ENCODE peak calls at places on chromosomes 3 and 15, in seven cellular contexts. One of them, this sample, is unnamed. For H3K27me3, the result is how much of the 10 kb centered on the place peaks cover.

GRCh38 chr15:67188551-67189218 is 65.8 kb downstream of the AAGAB start:
- DNase-seq in breast epithelium: no peak
- DNase-seq in dorsolateral prefrontal cortex: no peak
- DNase-seq in sigmoid colon: peak
- DNase-seq in bronchial epithelial cell: no peak
- DNase-seq in ascending aorta: no peak
- DNase-seq in cardiac muscle cell: no peak
- DNase-seq in this sample: peak

GRCh38 chr3:188152660-188153497 is 1.1 kb upstream of the LPP start:
- DNase-seq in breast epithelium: peak
- DNase-seq in dorsolateral prefrontal cortex: peak
- DNase-seq in sigmoid colon: peak
- DNase-seq in bronchial epithelial cell: peak
- DNase-seq in ascending aorta: no peak
- DNase-seq in cardiac muscle cell: peak
- DNase-seq in this sample: peak

GRCh38 chr15:88701561-88702095 is 62.8 kb downstream of the ISG20 start:
- DNase-seq in breast epithelium: no peak
- DNase-seq in dorsolateral prefrontal cortex: no peak
- DNase-seq in sigmoid colon: no peak
- DNase-seq in bronchial epithelial cell: no peak
- DNase-seq in ascending aorta: no peak
- DNase-seq in cardiac muscle cell: peak
- DNase-seq in this sample: peak

GRCh38 chr3:17025594-17026139 is 140.9 kb downstream of the PLCL2 start:
- DNase-seq in breast epithelium: no peak
- DNase-seq in dorsolateral prefrontal cortex: no peak
- DNase-seq in sigmoid colon: no peak
- DNase-seq in bronchial epithelial cell: no peak
- DNase-seq in ascending aorta: no peak
- DNase-seq in cardiac muscle cell: no peak
- DNase-seq in this sample: no peak

GRCh38 chr3:153285194-153285641 is 123.2 kb downstream of the RAP2B start:
- DNase-seq in breast epithelium: no peak
- DNase-seq in dorsolateral prefrontal cortex: no peak
- DNase-seq in sigmoid colon: no peak
- DNase-seq in bronchial epithelial cell: peak
- DNase-seq in ascending aorta: no peak
- DNase-seq in cardiac muscle cell: peak
- DNase-seq in this sample: no peak

GRCh38 chr15:70950953-70951352 is 58.3 kb downstream of the LRRC49 start:
- DNase-seq in breast epithelium: no peak
- DNase-seq in dorsolateral prefrontal cortex: no peak
- DNase-seq in sigmoid colon: no peak
- DNase-seq in bronchial epithelial cell: no peak
- DNase-seq in ascending aorta: no peak
- DNase-seq in cardiac muscle cell: no peak
- DNase-seq in this sample: no peak

GRCh38 chr3:16935766-16936165 is 51.0 kb downstream of the PLCL2 start:
- DNase-seq in breast epithelium: no peak
- DNase-seq in dorsolateral prefrontal cortex: no peak
- DNase-seq in sigmoid colon: no peak
- DNase-seq in bronchial epithelial cell: no peak
- DNase-seq in ascending aorta: no peak
- DNase-seq in cardiac muscle cell: no peak
- DNase-seq in this sample: no peak

GRCh38 chr15:35701402-35702046 is 155.6 kb upstream of the DPH6 start:
- DNase-seq in breast epithelium: no peak
- DNase-seq in dorsolateral prefrontal cortex: no peak
- DNase-seq in sigmoid colon: no peak
- DNase-seq in bronchial epithelial cell: no peak
- DNase-seq in ascending aorta: no peak
- DNase-seq in cardiac muscle cell: no peak
- DNase-seq in this sample: no peak

GRCh38 chr3:42247576-42248027 is 18.4 kb downstream of the CCK start:
- DNase-seq in breast epithelium: peak
- DNase-seq in dorsolateral prefrontal cortex: peak
- DNase-seq in sigmoid colon: no peak
- DNase-seq in bronchial epithelial cell: peak
- DNase-seq in ascending aorta: no peak
- DNase-seq in cardiac muscle cell: peak
- DNase-seq in this sample: no peak

GRCh38 chr3:7787871-7788828 is 713.5 kb upstream of the LMCD1 start:
- DNase-seq in breast epithelium: no peak
- DNase-seq in dorsolateral prefrontal cortex: no peak
- DNase-seq in sigmoid colon: no peak
- DNase-seq in bronchial epithelial cell: peak
- DNase-seq in ascending aorta: no peak
- DNase-seq in cardiac muscle cell: peak
- DNase-seq in this sample: no peak

GRCh38 chr3:173396191-173397041 is 1.1 kb upstream of the NLGN1 start:
- DNase-seq in breast epithelium: no peak
- DNase-seq in dorsolateral prefrontal cortex: peak
- DNase-seq in sigmoid colon: no peak
- DNase-seq in bronchial epithelial cell: no peak
- DNase-seq in ascending aorta: no peak
- DNase-seq in cardiac muscle cell: peak
- DNase-seq in this sample: no peak

GRCh38 chr3:18134386-18135082 is 290.6 kb downstream of the SATB1 start:
- DNase-seq in breast epithelium: no peak
- DNase-seq in dorsolateral prefrontal cortex: no peak
- DNase-seq in sigmoid colon: no peak
- DNase-seq in bronchial epithelial cell: peak
- DNase-seq in ascending aorta: no peak
- DNase-seq in cardiac muscle cell: no peak
- DNase-seq in this sample: no peak

GRCh38 chr3:66153961-66154923 is 66.6 kb upstream of the SLC25A26 start:
- DNase-seq in breast epithelium: no peak
- DNase-seq in dorsolateral prefrontal cortex: peak
- DNase-seq in sigmoid colon: no peak
- DNase-seq in bronchial epithelial cell: no peak
- DNase-seq in ascending aorta: no peak
- DNase-seq in cardiac muscle cell: peak
- DNase-seq in this sample: no peak

GRCh38 chr3:58688563-58688962 is 22.0 kb upstream of the FAM3D start:
- DNase-seq in breast epithelium: no peak
- DNase-seq in dorsolateral prefrontal cortex: no peak
- DNase-seq in sigmoid colon: no peak
- DNase-seq in bronchial epithelial cell: no peak
- DNase-seq in ascending aorta: no peak
- DNase-seq in cardiac muscle cell: no peak
- DNase-seq in this sample: no peak

GRCh38 chr3:141686477-141687280 is 51.4 kb upstream of the RNF7 start:
- DNase-seq in breast epithelium: peak
- DNase-seq in dorsolateral prefrontal cortex: peak
- DNase-seq in sigmoid colon: peak
- DNase-seq in bronchial epithelial cell: peak
- DNase-seq in ascending aorta: peak
- DNase-seq in cardiac muscle cell: no peak
- DNase-seq in this sample: peak

GRCh38 chr3:43389388-43390254 is 103.3 kb downstream of the SNRK start:
- DNase-seq in breast epithelium: peak
- DNase-seq in dorsolateral prefrontal cortex: no peak
- DNase-seq in sigmoid colon: no peak
- DNase-seq in bronchial epithelial cell: peak
- DNase-seq in ascending aorta: peak
- DNase-seq in cardiac muscle cell: no peak
- DNase-seq in this sample: no peak

GRCh38 chr15:87461621-87462020 is 794.9 kb downstream of the NTRK3 start:
- DNase-seq in breast epithelium: no peak
- DNase-seq in dorsolateral prefrontal cortex: no peak
- DNase-seq in sigmoid colon: no peak
- DNase-seq in bronchial epithelial cell: no peak
- DNase-seq in ascending aorta: no peak
- DNase-seq in cardiac muscle cell: no peak
- DNase-seq in this sample: no peak

GRCh38 chr3:22263042-22263441 is 512.0 kb upstream of the ZNF385D start:
- DNase-seq in breast epithelium: no peak
- DNase-seq in dorsolateral prefrontal cortex: no peak
- DNase-seq in sigmoid colon: no peak
- DNase-seq in bronchial epithelial cell: peak
- DNase-seq in ascending aorta: no peak
- DNase-seq in cardiac muscle cell: no peak
- DNase-seq in this sample: no peak

GRCh38 chr3:183800221-183800863 is 25.0 kb downstream of the MAP6D1 start:
- DNase-seq in breast epithelium: no peak
- DNase-seq in dorsolateral prefrontal cortex: no peak
- DNase-seq in sigmoid colon: no peak
- DNase-seq in bronchial epithelial cell: no peak
- DNase-seq in ascending aorta: no peak
- DNase-seq in cardiac muscle cell: no peak
- DNase-seq in this sample: no peak

GRCh38 chr15:89114974-89115373 is 26.7 kb downstream of the ABHD2 start:
- DNase-seq in breast epithelium: no peak
- DNase-seq in dorsolateral prefrontal cortex: no peak
- DNase-seq in sigmoid colon: no peak
- DNase-seq in bronchial epithelial cell: peak
- DNase-seq in ascending aorta: no peak
- DNase-seq in cardiac muscle cell: peak
- DNase-seq in this sample: peak

GRCh38 chr3:127396473-127396872 is 108.6 kb upstream of the PRR20G start:
- DNase-seq in breast epithelium: no peak
- DNase-seq in dorsolateral prefrontal cortex: no peak
- DNase-seq in sigmoid colon: no peak
- DNase-seq in bronchial epithelial cell: no peak
- DNase-seq in ascending aorta: no peak
- DNase-seq in cardiac muscle cell: no peak
- DNase-seq in this sample: peak

GRCh38 chr3:177451940-177452484 is 254.7 kb upstream of the TBL1XR1 start:
- DNase-seq in breast epithelium: no peak
- DNase-seq in dorsolateral prefrontal cortex: no peak
- DNase-seq in sigmoid colon: no peak
- DNase-seq in bronchial epithelial cell: peak
- DNase-seq in ascending aorta: no peak
- DNase-seq in cardiac muscle cell: no peak
- DNase-seq in this sample: no peak

GRCh38 chr3:177460100-177460499 is 262.8 kb upstream of the TBL1XR1 start:
- DNase-seq in breast epithelium: no peak
- DNase-seq in dorsolateral prefrontal cortex: no peak
- DNase-seq in sigmoid colon: no peak
- DNase-seq in bronchial epithelial cell: no peak
- DNase-seq in ascending aorta: no peak
- DNase-seq in cardiac muscle cell: no peak
- DNase-seq in this sample: no peak

GRCh38 chr15:32877201-32877600 is 159.4 kb downstream of the GREM1 start:
- DNase-seq in breast epithelium: no peak
- DNase-seq in dorsolateral prefrontal cortex: no peak
- DNase-seq in sigmoid colon: no peak
- DNase-seq in bronchial epithelial cell: no peak
- DNase-seq in ascending aorta: no peak
- DNase-seq in cardiac muscle cell: no peak
- DNase-seq in this sample: no peak

GRCh38 chr3:118228151-118228550 is 806.5 kb downstream of the IGSF11 start:
- DNase-seq in breast epithelium: no peak
- DNase-seq in dorsolateral prefrontal cortex: no peak
- DNase-seq in sigmoid colon: no peak
- DNase-seq in bronchial epithelial cell: peak
- DNase-seq in ascending aorta: no peak
- DNase-seq in cardiac muscle cell: no peak
- DNase-seq in this sample: no peak

GRCh38 chr3:125416235-125416634 is 41.1 kb upstream of the ZNF148 start:
- DNase-seq in breast epithelium: no peak
- DNase-seq in dorsolateral prefrontal cortex: no peak
- DNase-seq in sigmoid colon: no peak
- DNase-seq in bronchial epithelial cell: no peak
- DNase-seq in ascending aorta: no peak
- DNase-seq in cardiac muscle cell: no peak
- DNase-seq in this sample: no peak

GRCh38 chr3:121750087-121750415 is 510 bp upstream of the GOLGB1 start:
- DNase-seq in breast epithelium: no peak
- DNase-seq in dorsolateral prefrontal cortex: no peak
- DNase-seq in sigmoid colon: no peak
- DNase-seq in bronchial epithelial cell: no peak
- DNase-seq in ascending aorta: no peak
- DNase-seq in cardiac muscle cell: no peak
- DNase-seq in this sample: no peak

GRCh38 chr3:53633197-53633787 is 138.9 kb downstream of the CACNA1D start:
- DNase-seq in breast epithelium: no peak
- DNase-seq in dorsolateral prefrontal cortex: no peak
- DNase-seq in sigmoid colon: no peak
- DNase-seq in bronchial epithelial cell: no peak
- DNase-seq in ascending aorta: no peak
- DNase-seq in cardiac muscle cell: no peak
- DNase-seq in this sample: no peak

GRCh38 chr3:170749185-170749584 is 120.8 kb downstream of the RPL22L1 start:
- DNase-seq in breast epithelium: no peak
- DNase-seq in dorsolateral prefrontal cortex: no peak
- DNase-seq in sigmoid colon: no peak
- DNase-seq in bronchial epithelial cell: no peak
- DNase-seq in ascending aorta: no peak
- DNase-seq in cardiac muscle cell: no peak
- DNase-seq in this sample: no peak

GRCh38 chr15:58475573-58476524 is 44.1 kb downstream of the LIPC start:
- DNase-seq in breast epithelium: no peak
- DNase-seq in dorsolateral prefrontal cortex: no peak
- DNase-seq in sigmoid colon: no peak
- DNase-seq in bronchial epithelial cell: peak
- DNase-seq in ascending aorta: no peak
- DNase-seq in cardiac muscle cell: no peak
- DNase-seq in this sample: no peak

GRCh38 chr3:112056451-112056929 is 22.0 kb downstream of the TMPRSS7 start:
- DNase-seq in breast epithelium: no peak
- DNase-seq in dorsolateral prefrontal cortex: no peak
- DNase-seq in sigmoid colon: no peak
- DNase-seq in bronchial epithelial cell: peak
- DNase-seq in ascending aorta: no peak
- DNase-seq in cardiac muscle cell: no peak
- DNase-seq in this sample: no peak
- H3K4me3 ChIP-seq in breast epithelium: no peak
- H3K4me3 ChIP-seq in dorsolateral prefrontal cortex: no peak
- H3K4me3 ChIP-seq in sigmoid colon: no peak
- H3K4me3 ChIP-seq in bronchial epithelial cell: no peak
- H3K4me3 ChIP-seq in ascending aorta: no peak
- H3K4me3 ChIP-seq in cardiac muscle cell: no peak
- H3K4me3 ChIP-seq in this sample: no peak

GRCh38 chr3:40990062-40990456 is 209.2 kb upstream of the CTNNB1 start:
- DNase-seq in breast epithelium: no peak
- DNase-seq in dorsolateral prefrontal cortex: no peak
- DNase-seq in sigmoid colon: no peak
- DNase-seq in bronchial epithelial cell: no peak
- DNase-seq in ascending aorta: no peak
- DNase-seq in cardiac muscle cell: no peak
- DNase-seq in this sample: no peak
- H3K27me3 ChIP-seq in breast epithelium: under half
- H3K27me3 ChIP-seq in dorsolateral prefrontal cortex: under half
- H3K27me3 ChIP-seq in sigmoid colon: under half
- H3K27me3 ChIP-seq in bronchial epithelial cell: under half
- H3K27me3 ChIP-seq in ascending aorta: under half
- H3K27me3 ChIP-seq in cardiac muscle cell: under half
- H3K27me3 ChIP-seq in this sample: under half

GRCh38 chr3:111338059-111338698 is 203.8 kb upstream of the CD96 start:
- DNase-seq in breast epithelium: no peak
- DNase-seq in dorsolateral prefrontal cortex: no peak
- DNase-seq in sigmoid colon: no peak
- DNase-seq in bronchial epithelial cell: peak
- DNase-seq in ascending aorta: no peak
- DNase-seq in cardiac muscle cell: peak
- DNase-seq in this sample: no peak
- TF ChIP-seq CTCF in breast epithelium: no peak
- TF ChIP-seq CTCF in dorsolateral prefrontal cortex: peak
- TF ChIP-seq CTCF in sigmoid colon: peak
- TF ChIP-seq CTCF in bronchial epithelial cell: peak
- TF ChIP-seq CTCF in ascending aorta: peak
- TF ChIP-seq CTCF in cardiac muscle cell: peak
- TF ChIP-seq CTCF in this sample: peak

GRCh38 chr3:134255399-134255798 is 4.7 kb upstream of the RYK start:
- DNase-seq in breast epithelium: no peak
- DNase-seq in dorsolateral prefrontal cortex: no peak
- DNase-seq in sigmoid colon: no peak
- DNase-seq in bronchial epithelial cell: no peak
- DNase-seq in ascending aorta: no peak
- DNase-seq in cardiac muscle cell: no peak
- DNase-seq in this sample: no peak
- H3K4me3 ChIP-seq in breast epithelium: no peak
- H3K4me3 ChIP-seq in dorsolateral prefrontal cortex: no peak
- H3K4me3 ChIP-seq in sigmoid colon: no peak
- H3K4me3 ChIP-seq in bronchial epithelial cell: no peak
- H3K4me3 ChIP-seq in ascending aorta: no peak
- H3K4me3 ChIP-seq in cardiac muscle cell: no peak
- H3K4me3 ChIP-seq in this sample: no peak

This sample was measured in tibial artery.